ENCODE peak calls at places on chromosomes 11 and 22, in nine cellular contexts. D, G, K, Z, C, N, P, B and S are unnamed samples. For H3K4me1, the result is how much of the 10 kb centered on the place peaks cover.

GRCh38 chr11:66749091-66749490 is 20.1 kb upstream of the SPTBN2 start:
- DNase-seq in D (no peak), G (no peak), K (no peak), Z (no peak), C (no peak), N (no peak), P (no peak), B (no peak), S (no peak)

GRCh38 chr11:118081241-118081958 is 4.5 kb downstream of the TMPRSS4 start:
- DNase-seq in D (no peak), G (no peak), K (no peak), Z (no peak), C (no peak), N (no peak), P (no peak), B (no peak), S (no peak)

GRCh38 chr22:36237462-36238347 is 1.6 kb downstream of the APOL2 start:
- DNase-seq in D (no peak), G (no peak), K (no peak), Z (no peak), C (no peak), N (peak), P (no peak), B (no peak), S (no peak)

GRCh38 chr22:49867303-49868250 is 13.9 kb downstream of the ZBED4 start:
- DNase-seq in D (no peak), G (no peak), K (no peak), Z (no peak), C (no peak), N (peak), P (no peak), B (peak), S (no peak)

GRCh38 chr11:1309498-1310314 is at the start of gene TOLLIP:
- DNase-seq in D (peak), G (peak), K (peak), Z (peak), C (peak), N (peak), P (peak), B (peak), S (peak)

GRCh38 chr11:30346068-30346688 is 23.3 kb downstream of the ARL14EP start:
- DNase-seq in D (no peak), G (peak), K (no peak), Z (no peak), C (peak), N (no peak), P (no peak), B (peak), S (no peak)

GRCh38 chr22:38347944-38348750 is 30.9 kb upstream of the CSNK1E start:
- DNase-seq in D (peak), G (no peak), K (peak), Z (peak), C (no peak), N (no peak), P (no peak), B (no peak), S (peak)

GRCh38 chr22:27663031-27663367 is 138.6 kb downstream of the MN1 start:
- DNase-seq in D (no peak), G (no peak), K (no peak), Z (no peak), C (no peak), N (no peak), P (no peak), B (no peak), S (no peak)

GRCh38 chr11:41578421-41579047 is 119.1 kb upstream of the LRRC4C start:
- DNase-seq in D (no peak), G (peak), K (no peak), Z (no peak), C (no peak), N (no peak), P (no peak), B (no peak), S (no peak)

GRCh38 chr22:49918911-49919881 is 762 bp downstream of the CRELD2 start:
- DNase-seq in D (no peak), G (no peak), K (no peak), Z (no peak), C (peak), N (peak), P (no peak), B (no peak), S (peak)

GRCh38 chr22:22593964-22594656 is 35.0 kb upstream of the PRAME start:
- DNase-seq in D (no peak), G (peak), K (no peak), Z (peak), C (peak), N (no peak), P (no peak), B (peak), S (no peak)

GRCh38 chr11:31643831-31644230 is 134.3 kb downstream of the ELP4 start:
- DNase-seq in D (no peak), G (peak), K (no peak), Z (no peak), C (no peak), N (no peak), P (no peak), B (no peak), S (no peak)

GRCh38 chr22:45318558-45319318 is 9.0 kb downstream of the FAM118A start:
- DNase-seq in D (no peak), G (no peak), K (no peak), Z (no peak), C (no peak), N (no peak), P (peak), B (no peak), S (peak)

GRCh38 chr22:19354201-19354600 is 62.7 kb upstream of the CLTCL1 start:
- DNase-seq in D (no peak), G (no peak), K (no peak), Z (no peak), C (no peak), N (no peak), P (no peak), B (no peak), S (no peak)

GRCh38 chr22:39612811-39613548 is 42.4 kb downstream of the CACNA1I start:
- DNase-seq in D (no peak), G (no peak), K (no peak), Z (no peak), C (no peak), N (no peak), P (no peak), B (no peak), S (no peak)

GRCh38 chr22:32204856-32205722 is at the start of gene RFPL2:
- DNase-seq in D (no peak), G (peak), K (no peak), Z (no peak), C (peak), N (peak), P (no peak), B (peak), S (no peak)

GRCh38 chr11:114098927-114099326 is 39.4 kb downstream of the ZBTB16 start:
- DNase-seq in D (no peak), G (no peak), K (no peak), Z (no peak), C (no peak), N (no peak), P (no peak), B (peak), S (no peak)

GRCh38 chr11:128905345-128906184 is 14.4 kb downstream of the KCNJ5 start:
- DNase-seq in D (no peak), G (peak), K (no peak), Z (peak), C (peak), N (peak), P (no peak), B (no peak), S (peak)

GRCh38 chr11:125429174-125429707 is 66.8 kb downstream of the FEZ1 start:
- DNase-seq in D (no peak), G (peak), K (no peak), Z (peak), C (peak), N (no peak), P (no peak), B (peak), S (peak)

GRCh38 chr11:94028436-94028835 is 7.3 kb downstream of the HEPHL1 start:
- DNase-seq in D (no peak), G (peak), K (no peak), Z (no peak), C (no peak), N (no peak), P (no peak), B (no peak), S (no peak)

GRCh38 chr11:80844110-80844509 is 1403.3 kb upstream of the TENM4 start:
- DNase-seq in D (no peak), G (no peak), K (no peak), Z (no peak), C (no peak), N (no peak), P (no peak), B (no peak), S (no peak)

GRCh38 chr22:17400305-17400704 is 31.0 kb downstream of the CECR2 start:
- DNase-seq in D (no peak), G (no peak), K (no peak), Z (no peak), C (no peak), N (no peak), P (no peak), B (no peak), S (no peak)

GRCh38 chr11:8289426-8290047 is 25.9 kb upstream of the LMO1 start:
- DNase-seq in D (no peak), G (no peak), K (peak), Z (no peak), C (no peak), N (peak), P (no peak), B (no peak), S (no peak)

GRCh38 chr11:64342869-64343739 is 3.1 kb downstream of the CCDC88B start:
- DNase-seq in D (no peak), G (no peak), K (no peak), Z (no peak), C (peak), N (peak), P (no peak), B (no peak), S (no peak)

GRCh38 chr22:45120931-45121330 is 42.8 kb upstream of the NUP50 start:
- DNase-seq in D (no peak), G (no peak), K (no peak), Z (no peak), C (no peak), N (no peak), P (no peak), B (no peak), S (no peak)

GRCh38 chr11:1121343-1122331 is 36.1 kb upstream of the MUC5AC start:
- DNase-seq in D (peak), G (no peak), K (peak), Z (peak), C (peak), N (peak), P (no peak), B (no peak), S (no peak)

GRCh38 chr22:29269731-29270474 is 1.8 kb downstream of the EWSR1 start:
- DNase-seq in D (no peak), G (no peak), K (no peak), Z (no peak), C (no peak), N (no peak), P (no peak), B (peak), S (peak)

GRCh38 chr11:91404344-91404743 is 820.3 kb upstream of the FAT3 start:
- DNase-seq in D (no peak), G (no peak), K (no peak), Z (no peak), C (no peak), N (no peak), P (no peak), B (no peak), S (no peak)

GRCh38 chr11:78078218-78079167 is 1.2 kb downstream of the NDUFC2 start:
- DNase-seq in D (no peak), G (no peak), K (no peak), Z (no peak), C (no peak), N (peak), P (no peak), B (no peak), S (no peak)

GRCh38 chr11:78081583-78081982 is 1.9 kb upstream of the NDUFC2 start:
- DNase-seq in D (no peak), G (no peak), K (no peak), Z (no peak), C (no peak), N (no peak), P (no peak), B (no peak), S (no peak)

GRCh38 chr11:78079232-78080083 is at the start of gene NDUFC2:
- DNase-seq in D (peak), G (peak), K (peak), Z (peak), C (peak), N (peak), P (peak), B (peak), S (peak)

GRCh38 chr11:78080818-78081495 is 1.3 kb upstream of the NDUFC2 start:
- DNase-seq in D (no peak), G (no peak), K (no peak), Z (no peak), C (no peak), N (no peak), P (no peak), B (peak), S (no peak)

DNA sequence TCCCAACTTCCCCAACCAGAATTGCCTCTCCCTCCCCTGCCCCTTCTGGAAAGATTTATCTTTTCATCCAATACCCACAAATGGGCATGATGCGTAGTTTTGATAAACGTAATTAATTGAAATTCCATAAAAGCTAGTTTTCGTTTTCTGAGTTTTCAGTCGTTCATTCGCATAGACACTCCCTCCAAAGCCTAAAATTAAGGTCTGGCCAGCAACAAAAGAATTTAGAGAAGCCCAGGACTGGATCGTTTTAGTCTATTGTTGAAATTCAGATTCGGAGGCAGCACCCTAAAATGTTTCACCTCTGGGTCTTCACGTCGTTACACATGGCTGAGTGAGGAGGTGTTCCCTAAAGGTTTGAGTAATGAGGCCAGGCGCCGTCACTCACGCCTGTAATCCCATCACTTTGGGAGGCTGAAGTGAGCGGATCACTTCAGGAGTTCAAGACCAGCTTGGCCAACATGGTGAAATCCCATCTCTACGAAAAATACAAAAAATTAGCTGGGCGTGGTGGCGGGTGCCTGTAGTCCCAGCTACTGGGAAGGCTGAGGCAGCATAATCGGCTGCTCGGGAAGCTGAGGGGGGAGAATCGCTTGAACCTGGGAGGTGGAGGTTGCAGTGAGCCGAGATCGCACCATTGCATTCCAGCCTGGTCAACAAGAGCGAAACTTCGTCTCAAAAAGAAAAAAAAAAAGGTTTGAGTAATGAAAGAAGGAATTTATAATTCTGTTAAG is 589 bp upstream of the NDUFC2 start:
- DNase-seq in D (no peak), G (no peak), K (no peak), Z (no peak), C (no peak), N (no peak), P (no peak), B (no peak), S (no peak)
- H3K27ac ChIP-seq in D (peak), G (peak), K (peak), Z (peak), C (peak), N (peak), P (peak), B (peak), S (peak)

DNA sequence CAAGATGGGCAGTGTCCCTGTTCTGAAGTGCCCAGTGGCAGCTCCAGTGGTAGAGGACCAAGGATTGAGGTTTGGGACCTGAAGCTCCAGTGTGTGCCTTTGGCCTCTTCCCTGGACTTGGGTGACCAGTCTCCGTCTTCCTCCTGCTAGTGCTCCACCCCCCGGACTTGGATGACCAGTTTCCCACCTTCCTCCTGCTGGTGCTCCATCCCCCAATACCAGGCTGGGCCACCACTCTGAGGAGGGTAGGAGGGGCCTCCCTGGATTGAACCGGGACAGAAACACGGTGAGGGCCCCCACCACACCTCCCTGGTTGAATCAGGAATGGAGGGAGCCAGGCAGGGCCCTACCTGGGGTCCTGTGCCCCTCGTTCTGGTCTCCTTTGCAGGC is 10.9 kb upstream of the NEAT1 start:
- DNase-seq in D (peak), G (no peak), K (no peak), Z (no peak), C (no peak), N (no peak), P (no peak), B (no peak), S (peak)
- H3K4me1 ChIP-seq in D (under half), G (under half), K (under half), Z (under half), C (under half), N (under half), P (under half), B (under half), S (under half)

DNA sequence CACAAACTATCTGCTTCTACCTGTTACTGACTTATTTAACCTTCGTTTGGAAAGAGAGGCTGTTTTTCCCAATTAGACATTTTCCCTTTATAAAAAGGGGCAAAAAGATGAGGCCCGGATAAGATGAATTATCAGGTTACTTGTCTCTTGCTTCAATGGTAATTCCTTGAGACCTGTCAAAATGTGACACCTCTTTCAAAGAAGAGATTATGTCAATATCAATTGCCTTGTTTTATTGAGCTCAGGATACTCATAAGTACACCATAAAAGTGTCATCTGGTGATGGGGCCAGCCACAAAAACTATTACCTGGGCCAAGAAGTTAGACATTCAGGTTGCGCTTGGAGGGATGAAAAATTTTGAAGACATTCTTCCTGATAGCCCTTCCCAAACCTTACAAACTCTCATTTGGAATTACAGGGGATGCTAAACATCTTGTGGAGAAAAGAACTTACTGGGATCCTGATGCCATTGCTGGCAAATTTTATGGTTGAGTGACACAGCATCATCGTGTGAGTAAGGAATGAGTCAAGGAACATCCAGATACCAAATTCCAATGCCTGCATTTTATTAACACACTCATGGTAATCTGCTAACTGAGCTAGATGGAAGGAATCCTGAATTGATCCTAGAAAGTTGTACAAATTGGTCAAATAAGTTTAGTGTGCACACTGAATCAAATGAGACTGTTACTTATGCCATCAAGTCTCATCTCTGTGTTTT is 1071.2 kb downstream of the LRRC4C start:
- DNase-seq in D (no peak), G (no peak), K (no peak), Z (no peak), C (no peak), N (no peak), P (no peak), B (no peak), S (no peak)
- TF ChIP-seq EP300 in D (no peak), G (no peak), K (no peak), Z (no peak), C (no peak), N (no peak), P (no peak), B (no peak), S (no peak)

GRCh38 chr11:13902456-13902855 is 60.1 kb upstream of the SPON1 start:
- DNase-seq in D (no peak), G (no peak), K (peak), Z (no peak), C (no peak), N (no peak), P (no peak), B (no peak), S (peak)
- H3K27ac ChIP-seq in D (no peak), G (no peak), K (no peak), Z (no peak), C (no peak), N (no peak), P (no peak), B (no peak), S (no peak)